ENCODE peak calls at places on chromosome 15, in six cellular contexts. M is stimulated activated naive CD8-positive, alpha-beta T cell treated with anti-CD3 and anti-CD28 coated beads, Interleukin-15, amount 100 ng/mL, for 72 hours; Z is activated T-cell treated with anti-CD3 and anti-CD28 coated beads, Interleukin-2, amount 50 U/mL, for 4 hours; N is NCI-H2029 treated with DMSO at 0.1 percent for 48 hours; J is GF-D8; T is astrocyte of the spinal cord. G is an unnamed sample.

GRCh38 chr15:48084759-48085420 is 35.9 kb upstream of the SLC24A5 start:
- DNase-seq in M (no peak), Z (no peak), N (no peak), J (no peak), T (peak), G (peak)

GRCh38 chr15:92801774-92802464 is 98.2 kb upstream of the CHD2 start:
- DNase-seq in M (no peak), Z (no peak), N (no peak), J (no peak), T (peak), G (no peak)

GRCh38 chr15:67244966-67245478 is 9.4 kb downstream of the AAGAB start:
- DNase-seq in M (no peak), Z (no peak), N (no peak), J (no peak), T (peak), G (no peak)

GRCh38 chr15:42402806-42403205 is 43.5 kb downstream of the CAPN3 start:
- DNase-seq in M (no peak), Z (no peak), N (no peak), J (no peak), T (no peak), G (no peak)

GRCh38 chr15:66832679-66833078 is 130.6 kb downstream of the SMAD6 start:
- DNase-seq in M (no peak), Z (no peak), N (no peak), J (no peak), T (no peak), G (no peak)

GRCh38 chr15:91627473-91628309 is 225.8 kb upstream of the SLCO3A1 start:
- DNase-seq in M (no peak), Z (no peak), N (no peak), J (no peak), T (peak), G (no peak)

GRCh38 chr15:38819343-38819858 is 254.8 kb upstream of the RASGRP1 start:
- DNase-seq in M (no peak), Z (no peak), N (no peak), J (no peak), T (peak), G (no peak)

GRCh38 chr15:88654430-88655102 is 15.8 kb downstream of the ISG20 start:
- DNase-seq in M (peak), Z (no peak), N (no peak), J (no peak), T (no peak), G (no peak)

GRCh38 chr15:49842331-49842730 is 221.5 kb downstream of the DTWD1 start:
- DNase-seq in M (no peak), Z (no peak), N (no peak), J (no peak), T (no peak), G (no peak)

GRCh38 chr15:32824777-32825176 is 107.0 kb downstream of the GREM1 start:
- DNase-seq in M (no peak), Z (no peak), N (no peak), J (no peak), T (peak), G (no peak)

GRCh38 chr15:62153228-62153627 is 11.9 kb downstream of the C2CD4B start:
- DNase-seq in M (peak), Z (no peak), N (no peak), J (no peak), T (no peak), G (no peak)

GRCh38 chr15:46275701-46276100 is 640.9 kb downstream of the SQOR start:
- DNase-seq in M (no peak), Z (no peak), N (no peak), J (no peak), T (no peak), G (no peak)

GRCh38 chr15:77032052-77032646 is 37.2 kb downstream of the PSTPIP1 start:
- DNase-seq in M (peak), Z (no peak), N (no peak), J (no peak), T (no peak), G (no peak)

GRCh38 chr15:31197497-31198414 is 96.2 kb upstream of the TRPM1 start:
- DNase-seq in M (peak), Z (no peak), N (no peak), J (no peak), T (no peak), G (no peak)

GRCh38 chr15:82159922-82160321 is 102.6 kb downstream of the EFL1 start:
- DNase-seq in M (no peak), Z (no peak), N (no peak), J (no peak), T (peak), G (no peak)

GRCh38 chr15:84714372-84714771 is 1.6 kb downstream of the SEC11A start:
- DNase-seq in M (no peak), Z (no peak), N (no peak), J (no peak), T (no peak), G (no peak)

GRCh38 chr15:73375755-73376305 is 7.1 kb upstream of the HCN4 start:
- DNase-seq in M (no peak), Z (no peak), N (peak), J (no peak), T (no peak), G (peak)

GRCh38 chr15:68644088-68644904 is 65.5 kb downstream of the CORO2B start:
- DNase-seq in M (no peak), Z (no peak), N (no peak), J (no peak), T (peak), G (no peak)

GRCh38 chr15:63610209-63610841 is 13.1 kb downstream of the FBXL22 start:
- DNase-seq in M (peak), Z (peak), N (peak), J (peak), T (peak), G (peak)

GRCh38 chr15:58433597-58434333 is 2.0 kb downstream of the LIPC start:
- DNase-seq in M (no peak), Z (no peak), N (no peak), J (no peak), T (peak), G (no peak)

GRCh38 chr15:82036461-82036860 is 9.4 kb downstream of the MEX3B start:
- DNase-seq in M (no peak), Z (no peak), N (no peak), J (no peak), T (no peak), G (no peak)

GRCh38 chr15:61750271-61751084 is 309.8 kb downstream of the VPS13C start:
- DNase-seq in M (no peak), Z (no peak), N (no peak), J (no peak), T (no peak), G (no peak)

GRCh38 chr15:63933522-63933921 is 99.8 kb upstream of the HERC1 start:
- DNase-seq in M (no peak), Z (no peak), N (no peak), J (no peak), T (no peak), G (no peak)

GRCh38 chr15:96076350-96076749 is 254.2 kb upstream of the NR2F2 start:
- DNase-seq in M (no peak), Z (no peak), N (no peak), J (no peak), T (no peak), G (no peak)

GRCh38 chr15:38796589-38796988 is 232.0 kb upstream of the RASGRP1 start:
- DNase-seq in M (no peak), Z (no peak), N (no peak), J (no peak), T (no peak), G (no peak)

GRCh38 chr15:88257311-88257901 is 867 bp upstream of the NTRK3 start:
- DNase-seq in M (peak), Z (no peak), N (no peak), J (no peak), T (no peak), G (no peak)

G was measured in NCI-H187.